ENCODE peak calls at places on chromosomes 6 and 20, in ten cellular contexts. C, K, G, P, N, J, I, S, H and L are unnamed samples.

GRCh38 chr6:23027281-23027680 is 457.9 kb downstream of the HDGFL1 start:
- DNase-seq in P (no peak), S (no peak), K (no peak), J (no peak), H (no peak), G (no peak), C (no peak), I (no peak), N (no peak), L (no peak)

GRCh38 chr6:99369533-99369932 is 20.1 kb upstream of the FAXC start:
- DNase-seq in I (no peak), K (peak), C (no peak), H (no peak), J (no peak), P (peak), N (no peak), S (no peak), G (no peak), L (no peak)

GRCh38 chr6:11423667-11424066 is 113.9 kb upstream of the TMEM170B start:
- DNase-seq in I (no peak), P (no peak), J (no peak), N (no peak), C (no peak), H (no peak), G (no peak), S (no peak), K (no peak), L (no peak)

GRCh38 chr6:32952817-32953739 is at the start of gene HLA-DMA:
- DNase-seq in N (peak), S (peak), J (peak), G (peak), K (peak), I (peak), C (no peak), H (peak), P (peak), L (peak)

GRCh38 chr6:19538086-19538485 is 299.1 kb upstream of the ID4 start:
- DNase-seq in C (no peak), G (no peak), I (no peak), P (peak), H (peak), J (peak), N (no peak), K (no peak), S (no peak), L (no peak)

GRCh38 chr20:6882911-6883310 is 115.4 kb downstream of the BMP2 start:
- DNase-seq in H (no peak), K (no peak), N (no peak), G (peak), J (no peak), C (no peak), S (peak), I (peak), P (no peak), L (no peak)

GRCh38 chr20:1478566-1478965 is 11.9 kb upstream of the NSFL1C start:
- DNase-seq in J (no peak), G (peak), P (no peak), N (no peak), H (no peak), I (peak), S (peak), C (no peak), K (no peak), L (no peak)

GRCh38 chr20:54657268-54657826 is 182.0 kb downstream of the DOK5 start:
- DNase-seq in G (peak), N (peak), I (no peak), J (no peak), P (no peak), C (no peak), K (no peak), H (no peak), S (no peak), L (no peak)

GRCh38 chr20:23155141-23155590 is 69.0 kb upstream of the CD93 start:
- DNase-seq in N (no peak), S (no peak), I (no peak), P (no peak), G (no peak), H (no peak), C (no peak), J (no peak), K (peak), L (no peak)

GRCh38 chr20:44810061-44810390 is 320 bp downstream of the RIMS4 start:
- DNase-seq in H (no peak), I (no peak), K (peak), P (peak), G (no peak), N (no peak), S (no peak), C (no peak), J (no peak), L (no peak)

GRCh38 chr6:128570439-128571063 is 50.2 kb upstream of the PTPRK start:
- DNase-seq in K (no peak), N (no peak), C (no peak), P (no peak), H (no peak), S (peak), J (no peak), I (peak), G (no peak), L (no peak)

GRCh38 chr20:36541227-36542018 is at the start of gene MYL9:
- DNase-seq in K (peak), G (peak), J (peak), S (no peak), N (peak), P (peak), C (peak), I (peak), H (peak), L (no peak)

GRCh38 chr6:170030284-170031095 is 260.4 kb downstream of the DLL1 start:
- DNase-seq in H (peak), S (no peak), J (peak), P (no peak), C (peak), I (no peak), N (no peak), G (no peak), K (peak), L (peak)

GRCh38 chr20:36847009-36847709 is 28.8 kb upstream of the TLDC2 start:
- DNase-seq in N (peak), I (peak), J (peak), S (no peak), K (peak), P (no peak), C (no peak), H (no peak), G (peak), L (no peak)

GRCh38 chr20:36861625-36861874 is 14.4 kb upstream of the TLDC2 start:
- DNase-seq in I (no peak), J (no peak), P (no peak), C (no peak), S (no peak), G (no peak), K (no peak), N (no peak), H (no peak), L (no peak)

GRCh38 chr6:75422024-75422639 is 71.5 kb downstream of the FILIP1 start:
- DNase-seq in N (peak), G (peak), J (no peak), I (no peak), P (no peak), K (no peak), H (no peak), C (no peak), S (no peak), L (no peak)

GRCh38 chr20:48295445-48295903 is 510.2 kb upstream of the SULF2 start:
- DNase-seq in P (peak), J (no peak), N (peak), C (no peak), K (peak), H (no peak), I (peak), G (peak), S (peak), L (no peak)

GRCh38 chr6:11492444-11493300 is 44.9 kb upstream of the TMEM170B start:
- DNase-seq in C (no peak), H (no peak), K (no peak), J (no peak), S (no peak), I (no peak), N (no peak), G (no peak), P (no peak), L (no peak)

GRCh38 chr6:43707767-43708166 is 20.2 kb upstream of the MRPS18A start:
- DNase-seq in I (no peak), H (no peak), N (no peak), G (no peak), P (no peak), C (no peak), K (peak), J (peak), S (no peak), L (no peak)

GRCh38 chr20:58715709-58716475 is 23.3 kb downstream of the NPEPL1 start:
- DNase-seq in J (peak), I (no peak), C (peak), N (no peak), K (peak), G (no peak), P (no peak), S (no peak), H (peak), L (peak)

GRCh38 chr6:143405381-143406154 is 44.9 kb downstream of the ADAT2 start:
- DNase-seq in C (no peak), S (no peak), N (peak), H (no peak), G (peak), P (no peak), K (no peak), J (no peak), I (peak), L (no peak)

GRCh38 chr20:4040283-4041179 is 25.2 kb upstream of the RNF24 start:
- DNase-seq in G (peak), K (peak), N (peak), P (no peak), C (no peak), J (no peak), S (no peak), H (no peak), I (peak), L (no peak)

GRCh38 chr20:7742479-7742878 is 197.8 kb downstream of the HAO1 start:
- DNase-seq in J (no peak), S (no peak), H (no peak), K (no peak), I (peak), P (no peak), G (peak), C (no peak), N (peak), L (no peak)

GRCh38 chr6:154767419-154767818 is 34.2 kb downstream of the SCAF8 start:
- DNase-seq in I (no peak), P (no peak), J (no peak), K (no peak), H (no peak), G (no peak), N (no peak), C (no peak), S (no peak), L (no peak)

GRCh38 chr6:15465212-15465611 is 197.6 kb downstream of the DTNBP1 start:
- DNase-seq in C (no peak), J (no peak), P (no peak), G (no peak), N (no peak), S (no peak), I (no peak), H (no peak), K (peak), L (no peak)

GRCh38 chr6:106103728-106104109 is 17.6 kb downstream of the PRDM1 start:
- DNase-seq in P (no peak), J (no peak), N (no peak), K (no peak), C (no peak), G (no peak), H (peak), S (no peak), I (no peak), L (no peak)

GRCh38 chr6:104325341-104326172 is 534.2 kb downstream of the HACE1 start:
- DNase-seq in N (peak), J (no peak), G (peak), S (no peak), P (peak), H (no peak), I (peak), K (peak), C (no peak), L (no peak)

GRCh38 chr6:168507730-168508129 is 66.7 kb downstream of the SMOC2 start:
- DNase-seq in K (no peak), G (no peak), S (no peak), N (no peak), J (no peak), I (no peak), H (no peak), C (no peak), P (no peak), L (no peak)

GRCh38 chr20:17992847-17993508 is 24.2 kb downstream of the MGME1 start:
- DNase-seq in H (no peak), C (no peak), G (no peak), J (no peak), S (no peak), I (no peak), N (peak), K (no peak), P (no peak), L (no peak)

GRCh38 chr6:37029249-37029959 is 23.9 kb downstream of the FGD2 start:
- DNase-seq in P (peak), S (peak), I (peak), K (peak), N (peak), G (peak), H (peak), C (no peak), J (no peak), L (peak)

GRCh38 chr6:105769987-105770386 is 316.1 kb upstream of the PRDM1 start:
- DNase-seq in K (no peak), J (no peak), S (peak), I (no peak), N (no peak), C (no peak), P (no peak), H (no peak), G (peak), L (no peak)

GRCh38 chr6:6790891-6791290 is 202.4 kb downstream of the LY86 start:
- DNase-seq in I (no peak), J (no peak), K (no peak), N (no peak), P (no peak), S (peak), H (no peak), G (no peak), C (no peak), L (no peak)

GRCh38 chr6:132527791-132528190 is 10.3 kb upstream of the TAAR9 start:
- DNase-seq in C (no peak), G (no peak), I (no peak), J (no peak), S (peak), K (no peak), H (no peak), P (no peak), N (no peak), L (no peak)

GRCh38 chr6:104953410-104953953 is 3.4 kb upstream of the LIN28B start:
- DNase-seq in S (no peak), H (no peak), I (no peak), J (no peak), P (peak), K (peak), N (no peak), C (no peak), G (no peak), L (no peak)

GRCh38 chr6:35804996-35805736 is at the start of gene LHFPL5:
- DNase-seq in C (peak), P (peak), N (peak), S (no peak), I (peak), K (peak), J (no peak), G (no peak), H (peak), L (peak)

GRCh38 chr6:27133281-27134227 is 113.9 kb upstream of the PRSS16 start:
- DNase-seq in I (peak), S (no peak), G (peak), C (peak), N (peak), K (peak), J (peak), P (peak), H (peak), L (peak)

GRCh38 chr6:3455490-3456394 is 1.1 kb downstream of the SLC22A23 start:
- DNase-seq in C (no peak), K (peak), N (no peak), I (no peak), J (peak), P (peak), G (no peak), S (no peak), H (peak), L (no peak)

DNA sequence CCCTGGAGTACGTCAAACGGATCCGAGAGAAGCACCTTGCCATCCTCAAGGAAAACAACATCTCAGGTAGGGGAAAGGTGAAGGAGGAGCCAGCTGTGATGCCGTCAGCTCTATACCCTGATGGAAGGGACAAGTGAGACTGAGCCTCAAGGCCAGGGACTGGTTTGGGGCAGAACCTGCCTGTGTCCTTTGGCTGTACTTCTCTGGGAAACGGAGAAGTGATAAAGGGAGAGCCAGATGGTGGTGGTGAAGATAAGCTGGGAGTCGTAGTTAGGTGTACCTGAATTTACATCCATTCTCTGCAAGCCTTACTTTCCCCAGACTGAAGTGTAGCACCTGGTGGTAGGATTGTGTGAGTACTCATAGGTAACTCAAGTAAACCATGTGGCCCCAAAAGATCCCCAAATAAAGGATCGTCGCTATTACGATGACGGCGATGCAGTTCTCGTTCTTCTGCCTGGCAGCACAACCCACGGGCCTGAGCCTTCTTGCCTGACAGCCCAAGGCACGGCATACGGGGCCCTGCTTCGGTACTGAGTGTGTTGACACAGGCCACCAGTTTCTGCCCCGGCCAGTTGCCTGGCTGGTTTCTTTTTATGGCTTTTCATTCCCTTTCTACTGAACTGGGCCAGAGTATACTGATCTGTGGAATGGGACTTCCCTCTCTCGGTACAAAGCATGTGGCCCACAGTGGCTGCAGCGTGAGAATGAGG is 10.6 kb downstream of the PCIF1 start:
- DNase-seq in S (no peak), P (peak), C (no peak), J (no peak), K (no peak), I (no peak), N (no peak), H (no peak), G (no peak), L (no peak)
- TF ChIP-seq CTCF in S (no peak), P (no peak), C (no peak), J (no peak), K (peak), I (no peak), N (peak), H (no peak), G (no peak), L (no peak)

GRCh38 chr6:41801380-41801779 is 13.9 kb downstream of the TOMM6 start:
- DNase-seq in P (peak), I (peak), J (no peak), S (no peak), C (no peak), N (peak), K (peak), G (peak), H (no peak), L (no peak)
- TF ChIP-seq CTCF in P (peak), I (peak), J (no peak), S (peak), C (peak), N (peak), K (peak), G (peak), H (peak), L (no peak)

DNA sequence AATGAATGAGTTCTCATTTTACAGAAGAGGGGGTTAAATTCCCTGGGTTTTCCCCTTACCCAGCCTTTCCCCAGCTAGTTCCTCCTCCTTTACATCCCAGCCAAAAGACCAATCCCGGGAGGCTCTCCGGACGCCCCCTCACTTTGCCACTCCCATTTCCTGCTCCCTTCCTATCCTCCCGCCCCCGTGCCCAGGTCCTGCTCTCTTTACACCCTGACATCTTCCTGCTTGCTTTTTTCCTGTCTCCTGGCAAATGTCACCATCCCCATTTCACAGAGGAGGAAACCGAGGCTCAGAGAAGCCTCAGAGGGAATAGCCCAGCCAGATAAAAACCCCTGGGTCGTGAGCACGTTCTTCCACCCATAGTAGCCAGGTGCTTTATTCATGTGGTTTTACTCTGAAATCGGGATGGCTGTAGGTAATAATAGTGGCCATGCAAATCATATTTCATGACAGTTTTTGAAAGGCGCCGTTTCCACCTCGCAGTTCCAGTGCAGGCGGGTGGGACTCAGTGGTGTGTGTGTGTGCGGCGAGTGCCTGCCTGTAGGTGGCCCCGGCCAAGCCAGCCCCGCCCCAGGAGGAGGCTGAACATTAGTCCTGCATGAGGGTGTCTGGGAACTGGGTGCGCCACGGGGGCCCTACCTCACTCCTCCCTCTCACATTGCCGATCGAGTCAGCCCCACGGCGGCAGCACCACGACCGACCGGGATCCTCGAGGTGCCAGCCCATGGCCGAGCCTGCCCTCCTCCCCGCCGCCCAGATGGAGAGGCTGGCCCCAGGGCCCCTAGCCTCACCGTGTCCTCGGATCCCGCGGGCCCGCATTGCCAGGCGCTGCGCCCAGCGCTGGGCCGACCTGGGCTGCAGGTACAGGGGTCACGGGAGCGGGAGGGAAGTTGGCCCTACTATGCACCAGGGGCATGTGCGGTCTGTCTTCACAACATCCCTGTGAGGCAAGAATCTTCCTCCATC is at the start of gene ARHGAP40:
- DNase-seq in N (peak), K (peak), G (no peak), H (peak), J (no peak), S (no peak), I (no peak), C (no peak), P (peak), L (no peak)
- TF ChIP-seq CTCF in N (peak), K (peak), G (peak), H (no peak), J (no peak), S (peak), I (peak), C (no peak), P (peak), L (no peak)

GRCh38 chr6:24824142-24824755 is 25.5 kb upstream of the ARMH2 start:
- DNase-seq in S (no peak), N (no peak), G (no peak), K (no peak), C (no peak), H (no peak), J (no peak), I (no peak), P (no peak), L (no peak)

GRCh38 chr6:24825130-24825630 is 26.5 kb upstream of the ARMH2 start:
- DNase-seq in H (no peak), G (no peak), S (no peak), I (no peak), P (no peak), C (no peak), J (no peak), N (no peak), K (no peak), L (no peak)

GRCh38 chr6:24829657-24830056 is 30.9 kb upstream of the ARMH2 start:
- DNase-seq in H (no peak), I (no peak), K (no peak), S (no peak), G (no peak), N (no peak), J (no peak), P (peak), C (no peak), L (no peak)

GRCh38 chr6:24827970-24828369 is 29.3 kb upstream of the ARMH2 start:
- DNase-seq in J (no peak), C (no peak), G (no peak), P (no peak), I (no peak), S (no peak), H (no peak), K (no peak), N (no peak), L (no peak)

DNA sequence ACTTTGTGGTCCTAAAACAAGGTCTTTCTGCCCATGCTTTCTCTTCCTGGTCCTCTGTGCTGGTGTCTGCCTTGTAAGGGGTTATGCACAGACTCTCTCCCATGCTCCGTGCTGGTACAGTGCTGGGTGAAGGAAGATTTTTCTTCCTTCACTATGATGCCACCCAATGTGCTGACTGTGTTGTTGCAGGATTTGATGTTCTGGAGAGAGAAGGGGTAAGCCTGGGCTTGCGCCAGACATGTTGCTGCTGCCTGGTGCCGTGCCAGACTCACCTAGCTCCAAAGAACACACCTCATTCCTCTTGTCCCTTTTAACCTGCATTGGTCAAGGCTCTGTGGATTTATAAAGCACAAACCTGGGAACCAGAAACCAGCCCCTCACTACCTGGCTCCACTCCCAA is 28.4 kb upstream of the ARMH2 start:
- DNase-seq in C (no peak), H (no peak), G (no peak), J (no peak), K (no peak), N (no peak), I (no peak), P (no peak), S (no peak), L (no peak)
- TF ChIP-seq CTCF in C (no peak), H (no peak), G (no peak), J (no peak), K (no peak), N (no peak), I (no peak), P (no peak), S (no peak), L (no peak)